ENCODE peak calls at places on chromosomes 1 and 21, in nine cellular contexts. One of them, this sample, is unnamed.
A peak's percentile ranks its signal among the peaks of the same experiment; 100 is the strongest.

GRCh38 chr1:200429221-200429751 is 19.4 kb upstream of the ZNF281 start:
- DNase-seq in cardiac muscle cell: peak; percentile 92
- DNase-seq in spleen: no peak
- DNase-seq in CD8-positive, alpha-beta T cell: no peak
- DNase-seq in hepatocyte: no peak
- DNase-seq in PC-3: no peak
- DNase-seq in heart left ventricle: no peak
- DNase-seq in fibroblast of lung: peak; percentile 78
- DNase-seq in adrenal gland: no peak
- DNase-seq in this sample: peak; percentile 62

GRCh38 chr1:50977575-50978143 is 7.6 kb downstream of the CDKN2C start:
- DNase-seq in PC-3: peak; percentile 47
- DNase-seq in cardiac muscle cell: peak; percentile 66
- DNase-seq in fibroblast of lung: peak; percentile 60
- DNase-seq in hepatocyte: peak; percentile 41
- DNase-seq in CD8-positive, alpha-beta T cell: no peak
- DNase-seq in heart left ventricle: peak; percentile 74
- DNase-seq in spleen: peak; percentile 86
- DNase-seq in adrenal gland: peak; percentile 86
- DNase-seq in this sample: peak; percentile 52

GRCh38 chr21:34967509-34968289 is 81.4 kb downstream of the RUNX1 start:
- DNase-seq in fibroblast of lung: peak; percentile 23
- DNase-seq in PC-3: peak; percentile 88
- DNase-seq in CD8-positive, alpha-beta T cell: no peak
- DNase-seq in cardiac muscle cell: no peak
- DNase-seq in hepatocyte: peak; percentile 26
- DNase-seq in spleen: no peak
- DNase-seq in adrenal gland: no peak
- DNase-seq in heart left ventricle: no peak
- DNase-seq in this sample: peak; percentile 35

GRCh38 chr1:112614460-112615065 is 4.4 kb downstream of the ST7L start:
- DNase-seq in cardiac muscle cell: peak; percentile 74
- DNase-seq in spleen: no peak
- DNase-seq in CD8-positive, alpha-beta T cell: no peak
- DNase-seq in PC-3: peak; percentile 63
- DNase-seq in heart left ventricle: no peak
- DNase-seq in fibroblast of lung: peak; percentile 74
- DNase-seq in hepatocyte: peak; percentile 38
- DNase-seq in adrenal gland: no peak
- DNase-seq in this sample: peak; percentile 64

GRCh38 chr1:230308039-230308438 is 118.1 kb downstream of the PGBD5 start:
- DNase-seq in hepatocyte: peak; percentile 52
- DNase-seq in CD8-positive, alpha-beta T cell: no peak
- DNase-seq in PC-3: peak; percentile 100
- DNase-seq in fibroblast of lung: peak; percentile 65
- DNase-seq in cardiac muscle cell: peak; percentile 97
- DNase-seq in spleen: peak; percentile 66
- DNase-seq in heart left ventricle: peak; percentile 70
- DNase-seq in adrenal gland: peak; percentile 80
- DNase-seq in this sample: peak; percentile 64

GRCh38 chr21:43313221-43313938 is 113.6 kb downstream of the SIK1 start:
- DNase-seq in adrenal gland: no peak
- DNase-seq in PC-3: no peak
- DNase-seq in fibroblast of lung: no peak
- DNase-seq in cardiac muscle cell: no peak
- DNase-seq in heart left ventricle: no peak
- DNase-seq in hepatocyte: no peak
- DNase-seq in spleen: no peak
- DNase-seq in CD8-positive, alpha-beta T cell: no peak
- DNase-seq in this sample: no peak

GRCh38 chr1:14880456-14881316 is 272.9 kb upstream of the TMEM51 start:
- DNase-seq in adrenal gland: no peak
- DNase-seq in heart left ventricle: no peak
- DNase-seq in cardiac muscle cell: peak; percentile 16
- DNase-seq in spleen: no peak
- DNase-seq in PC-3: peak; percentile 58
- DNase-seq in fibroblast of lung: peak; percentile 47
- DNase-seq in CD8-positive, alpha-beta T cell: no peak
- DNase-seq in hepatocyte: no peak
- DNase-seq in this sample: peak; percentile 26

GRCh38 chr1:245605480-245606156 is 450.8 kb downstream of the KIF26B start:
- DNase-seq in spleen: no peak
- DNase-seq in heart left ventricle: no peak
- DNase-seq in hepatocyte: peak; percentile 62
- DNase-seq in adrenal gland: no peak
- DNase-seq in CD8-positive, alpha-beta T cell: no peak
- DNase-seq in PC-3: no peak
- DNase-seq in fibroblast of lung: peak; percentile 84
- DNase-seq in cardiac muscle cell: peak; percentile 94
- DNase-seq in this sample: peak; percentile 72

GRCh38 chr21:44013380-44014088 is 1.4 kb downstream of the TRAPPC10 start:
- DNase-seq in spleen: no peak
- DNase-seq in CD8-positive, alpha-beta T cell: peak; percentile 19
- DNase-seq in fibroblast of lung: no peak
- DNase-seq in PC-3: peak; percentile 25
- DNase-seq in heart left ventricle: no peak
- DNase-seq in hepatocyte: peak; percentile 30
- DNase-seq in cardiac muscle cell: no peak
- DNase-seq in adrenal gland: peak; percentile 23
- DNase-seq in this sample: peak; percentile 4

GRCh38 chr1:197633447-197634039 is 141.7 kb downstream of the DENND1B start:
- DNase-seq in CD8-positive, alpha-beta T cell: no peak
- DNase-seq in PC-3: no peak
- DNase-seq in heart left ventricle: no peak
- DNase-seq in fibroblast of lung: no peak
- DNase-seq in hepatocyte: no peak
- DNase-seq in spleen: peak; percentile 35
- DNase-seq in cardiac muscle cell: no peak
- DNase-seq in adrenal gland: no peak
- DNase-seq in this sample: no peak

GRCh38 chr1:52855584-52855983 is 13.0 kb downstream of the ZYG11A start:
- DNase-seq in cardiac muscle cell: no peak
- DNase-seq in adrenal gland: no peak
- DNase-seq in PC-3: no peak
- DNase-seq in spleen: no peak
- DNase-seq in heart left ventricle: no peak
- DNase-seq in hepatocyte: no peak
- DNase-seq in CD8-positive, alpha-beta T cell: no peak
- DNase-seq in fibroblast of lung: no peak
- DNase-seq in this sample: no peak

GRCh38 chr1:6093061-6093460 is 47.4 kb downstream of the KCNAB2 start:
- DNase-seq in PC-3: no peak
- DNase-seq in cardiac muscle cell: peak; percentile 33
- DNase-seq in CD8-positive, alpha-beta T cell: no peak
- DNase-seq in fibroblast of lung: no peak
- DNase-seq in adrenal gland: no peak
- DNase-seq in spleen: no peak
- DNase-seq in heart left ventricle: no peak
- DNase-seq in hepatocyte: no peak
- DNase-seq in this sample: no peak

GRCh38 chr1:183234660-183235476 is 48.8 kb downstream of the LAMC2 start:
- DNase-seq in CD8-positive, alpha-beta T cell: no peak
- DNase-seq in fibroblast of lung: peak; percentile 98
- DNase-seq in PC-3: peak; percentile 90
- DNase-seq in heart left ventricle: peak; percentile 70
- DNase-seq in adrenal gland: peak; percentile 74
- DNase-seq in cardiac muscle cell: peak; percentile 98
- DNase-seq in hepatocyte: peak; percentile 80
- DNase-seq in spleen: no peak
- DNase-seq in this sample: peak; percentile 98

GRCh38 chr1:69321311-69321710 is 246.4 kb upstream of the LRRC7 start:
- DNase-seq in CD8-positive, alpha-beta T cell: no peak
- DNase-seq in hepatocyte: no peak
- DNase-seq in spleen: no peak
- DNase-seq in PC-3: no peak
- DNase-seq in adrenal gland: no peak
- DNase-seq in cardiac muscle cell: no peak
- DNase-seq in fibroblast of lung: no peak
- DNase-seq in heart left ventricle: no peak
- DNase-seq in this sample: no peak

GRCh38 chr1:32028746-32029145 is 15.1 kb downstream of the KHDRBS1 start:
- DNase-seq in spleen: no peak
- DNase-seq in CD8-positive, alpha-beta T cell: no peak
- DNase-seq in PC-3: no peak
- DNase-seq in fibroblast of lung: no peak
- DNase-seq in heart left ventricle: no peak
- DNase-seq in hepatocyte: no peak
- DNase-seq in cardiac muscle cell: no peak
- DNase-seq in adrenal gland: no peak
- DNase-seq in this sample: peak; percentile 71

GRCh38 chr1:207025144-207025880 is 7.2 kb downstream of the C1orf116 start:
- DNase-seq in spleen: no peak
- DNase-seq in hepatocyte: peak; percentile 57
- DNase-seq in PC-3: peak; percentile 99
- DNase-seq in fibroblast of lung: peak; percentile 13
- DNase-seq in CD8-positive, alpha-beta T cell: no peak
- DNase-seq in adrenal gland: peak; percentile 76
- DNase-seq in cardiac muscle cell: peak; percentile 63
- DNase-seq in heart left ventricle: no peak
- DNase-seq in this sample: peak; percentile 49

GRCh38 chr1:21289700-21290545 is at the start of gene ECE1:
- DNase-seq in PC-3: peak; percentile 49
- DNase-seq in fibroblast of lung: no peak
- DNase-seq in CD8-positive, alpha-beta T cell: no peak
- DNase-seq in hepatocyte: peak; percentile 65
- DNase-seq in cardiac muscle cell: peak; percentile 40
- DNase-seq in spleen: peak; percentile 95
- DNase-seq in adrenal gland: peak; percentile 62
- DNase-seq in heart left ventricle: peak; percentile 68
- DNase-seq in this sample: no peak

GRCh38 chr1:39214021-39214713 is 9.7 kb downstream of the MACF1 start:
- DNase-seq in spleen: no peak
- DNase-seq in hepatocyte: peak; percentile 57
- DNase-seq in fibroblast of lung: no peak
- DNase-seq in CD8-positive, alpha-beta T cell: no peak
- DNase-seq in heart left ventricle: peak; percentile 53
- DNase-seq in cardiac muscle cell: peak; percentile 62
- DNase-seq in PC-3: peak; percentile 22
- DNase-seq in adrenal gland: no peak
- DNase-seq in this sample: no peak
- H3K27ac ChIP-seq in spleen: peak overlapping the region; percentile 88
- H3K27ac ChIP-seq in hepatocyte: peak overlapping the region; percentile 90
- H3K27ac ChIP-seq in fibroblast of lung: no peak overlapping the region
- H3K27ac ChIP-seq in CD8-positive, alpha-beta T cell: no peak overlapping the region
- H3K27ac ChIP-seq in heart left ventricle: peak overlapping the region; percentile 84
- H3K27ac ChIP-seq in cardiac muscle cell: peak overlapping the region; percentile 93
- H3K27ac ChIP-seq in PC-3: no peak overlapping the region
- H3K27ac ChIP-seq in adrenal gland: peak overlapping the region; percentile 54
- H3K27ac ChIP-seq in this sample: peak overlapping the region; percentile 79

GRCh38 chr1:30819244-30819571 is 61.6 kb upstream of the LAPTM5 start:
- DNase-seq in heart left ventricle: no peak
- DNase-seq in PC-3: no peak
- DNase-seq in cardiac muscle cell: no peak
- DNase-seq in adrenal gland: peak; percentile 8
- DNase-seq in spleen: no peak
- DNase-seq in CD8-positive, alpha-beta T cell: no peak
- DNase-seq in fibroblast of lung: no peak
- DNase-seq in hepatocyte: no peak
- DNase-seq in this sample: no peak
- TF ChIP-seq CTCF in heart left ventricle: no peak
- TF ChIP-seq CTCF in PC-3: no peak
- TF ChIP-seq CTCF in cardiac muscle cell: no peak
- TF ChIP-seq CTCF in adrenal gland: no peak
- TF ChIP-seq CTCF in spleen: no peak
- TF ChIP-seq CTCF in CD8-positive, alpha-beta T cell: no peak
- TF ChIP-seq CTCF in fibroblast of lung: no peak
- TF ChIP-seq CTCF in hepatocyte: no peak
- TF ChIP-seq CTCF in this sample: no peak

DNA sequence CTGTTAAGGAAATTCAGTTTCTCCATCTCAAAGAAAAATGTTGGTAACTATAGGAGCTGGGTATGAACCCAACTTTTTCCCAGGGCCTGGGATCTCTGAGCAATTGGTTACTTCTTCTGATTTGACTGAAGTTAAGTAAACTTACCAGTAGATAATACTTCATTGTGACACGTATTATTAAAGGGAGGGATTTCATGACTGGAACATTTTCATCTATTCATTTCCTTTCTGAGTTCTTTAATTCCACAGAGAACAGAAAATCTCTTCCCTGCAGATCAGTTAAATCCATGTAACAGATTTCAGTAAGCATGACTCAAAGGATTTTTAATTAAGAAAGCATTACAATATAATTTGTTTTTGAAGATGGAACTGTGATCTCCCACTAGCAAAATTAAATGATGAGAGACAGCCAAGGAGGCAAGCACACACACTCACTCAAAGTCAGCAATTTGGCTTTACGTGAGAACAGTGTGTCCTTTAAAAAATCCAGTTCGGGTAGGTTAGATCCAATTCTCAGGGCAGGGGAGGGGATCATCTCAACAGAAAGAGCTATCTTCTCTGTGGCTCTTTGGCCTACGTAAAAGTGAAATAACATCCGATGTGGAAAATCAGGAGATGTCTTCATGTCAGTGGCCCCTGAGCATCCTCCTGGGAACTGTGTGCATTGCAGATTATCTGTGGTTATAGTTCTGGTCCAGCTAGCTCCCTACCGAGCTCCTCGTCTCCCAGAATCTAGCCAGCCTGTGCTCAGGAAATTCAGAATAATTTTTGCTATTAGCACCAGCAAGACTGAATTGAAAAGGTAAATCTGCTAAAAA is 10.8 kb upstream of the MYOC start:
- DNase-seq in hepatocyte: no peak
- DNase-seq in fibroblast of lung: no peak
- DNase-seq in PC-3: no peak
- DNase-seq in spleen: no peak
- DNase-seq in cardiac muscle cell: no peak
- DNase-seq in CD8-positive, alpha-beta T cell: no peak
- DNase-seq in adrenal gland: no peak
- DNase-seq in heart left ventricle: no peak
- DNase-seq in this sample: no peak
- H3K27ac ChIP-seq in hepatocyte: no peak overlapping the region
- H3K27ac ChIP-seq in fibroblast of lung: no peak overlapping the region
- H3K27ac ChIP-seq in PC-3: no peak overlapping the region
- H3K27ac ChIP-seq in spleen: no peak overlapping the region
- H3K27ac ChIP-seq in cardiac muscle cell: no peak overlapping the region
- H3K27ac ChIP-seq in CD8-positive, alpha-beta T cell: no peak overlapping the region
- H3K27ac ChIP-seq in adrenal gland: no peak overlapping the region
- H3K27ac ChIP-seq in heart left ventricle: peak overlapping the region; percentile 50
- H3K27ac ChIP-seq in this sample: no peak overlapping the region

DNA sequence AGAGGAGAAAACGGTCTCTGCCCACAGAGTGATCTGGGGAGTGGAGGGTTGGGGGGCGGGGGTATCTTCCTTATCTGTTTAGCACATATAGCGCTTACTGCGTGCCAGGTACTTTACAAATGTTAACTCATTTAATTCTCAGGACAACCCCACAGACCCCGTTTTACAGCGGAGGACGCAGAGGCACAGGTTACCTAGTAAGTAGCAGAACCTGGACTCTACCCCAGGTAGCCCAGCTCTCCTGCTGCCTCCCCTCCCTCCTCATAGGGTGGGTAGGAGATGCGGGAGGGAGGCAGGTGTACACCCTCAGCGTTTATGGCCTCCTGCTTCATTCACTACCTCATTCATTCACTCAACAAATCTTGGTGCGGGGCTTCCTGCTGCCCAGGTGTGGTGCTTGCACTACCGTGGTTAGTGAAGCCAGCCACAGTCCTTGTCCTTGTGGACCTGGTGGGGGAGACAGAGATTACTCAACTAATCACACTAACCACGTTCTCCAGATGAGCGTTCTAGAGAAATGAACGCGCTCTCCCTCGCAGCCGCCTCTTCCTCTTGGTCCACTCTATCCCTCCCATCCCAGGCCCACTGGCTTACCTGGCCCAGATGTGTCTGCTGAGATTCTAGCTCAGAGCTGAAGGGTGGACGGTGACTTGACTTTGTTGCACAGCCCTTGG is 102.0 kb downstream of the IER5 start:
- DNase-seq in cardiac muscle cell: no peak
- DNase-seq in spleen: no peak
- DNase-seq in adrenal gland: no peak
- DNase-seq in CD8-positive, alpha-beta T cell: no peak
- DNase-seq in PC-3: no peak
- DNase-seq in fibroblast of lung: no peak
- DNase-seq in heart left ventricle: no peak
- DNase-seq in hepatocyte: peak; percentile 29
- DNase-seq in this sample: no peak
- TF ChIP-seq CTCF in cardiac muscle cell: no peak
- TF ChIP-seq CTCF in spleen: no peak
- TF ChIP-seq CTCF in adrenal gland: no peak
- TF ChIP-seq CTCF in CD8-positive, alpha-beta T cell: no peak
- TF ChIP-seq CTCF in PC-3: no peak
- TF ChIP-seq CTCF in fibroblast of lung: no peak
- TF ChIP-seq CTCF in heart left ventricle: no peak
- TF ChIP-seq CTCF in hepatocyte: peak; percentile 18
- TF ChIP-seq CTCF in this sample: no peak

This sample was measured in IMR-90.